ENCODE peak calls at places on chromosome 18, in six cellular contexts. One of them, this sample, is unnamed.
A peak's percentile ranks its signal among the peaks of the same experiment; 100 is the strongest.

GRCh38 chr18:24022141-24022540 is 7.6 kb downstream of the TTC39C start:
- DNase-seq in brain microvascular endothelial cell: peak; percentile 46
- DNase-seq in effector memory CD4-positive, alpha-beta T cell: no peak
- DNase-seq in naive thymus-derived CD4-positive, alpha-beta T cell: no peak
- DNase-seq in astrocyte: peak; percentile 61
- DNase-seq in cardiac muscle cell: peak; percentile 81
- DNase-seq in this sample: no peak

GRCh38 chr18:9135912-9136314 is 668 bp upstream of the ANKRD12 start:
- DNase-seq in brain microvascular endothelial cell: no peak
- DNase-seq in effector memory CD4-positive, alpha-beta T cell: no peak
- DNase-seq in naive thymus-derived CD4-positive, alpha-beta T cell: no peak
- DNase-seq in astrocyte: no peak
- DNase-seq in cardiac muscle cell: peak; percentile 33
- DNase-seq in this sample: peak; percentile 88

GRCh38 chr18:48922801-48923730 is 27.7 kb downstream of the SMAD7 start:
- DNase-seq in brain microvascular endothelial cell: peak; percentile 63
- DNase-seq in effector memory CD4-positive, alpha-beta T cell: peak; percentile 40
- DNase-seq in naive thymus-derived CD4-positive, alpha-beta T cell: no peak
- DNase-seq in astrocyte: peak; percentile 95
- DNase-seq in cardiac muscle cell: peak; percentile 82
- DNase-seq in this sample: peak; percentile 84

GRCh38 chr18:48764452-48764851 is 186.3 kb downstream of the SMAD7 start:
- DNase-seq in brain microvascular endothelial cell: no peak
- DNase-seq in effector memory CD4-positive, alpha-beta T cell: no peak
- DNase-seq in naive thymus-derived CD4-positive, alpha-beta T cell: no peak
- DNase-seq in astrocyte: no peak
- DNase-seq in cardiac muscle cell: no peak
- DNase-seq in this sample: no peak

GRCh38 chr18:50870138-50870845 is 8.6 kb upstream of the ME2 start:
- DNase-seq in brain microvascular endothelial cell: peak; percentile 55
- DNase-seq in effector memory CD4-positive, alpha-beta T cell: no peak
- DNase-seq in naive thymus-derived CD4-positive, alpha-beta T cell: no peak
- DNase-seq in astrocyte: peak; percentile 74
- DNase-seq in cardiac muscle cell: peak; percentile 36
- DNase-seq in this sample: no peak

GRCh38 chr18:62702259-62702658 is 13.1 kb upstream of the PHLPP1 start:
- DNase-seq in brain microvascular endothelial cell: no peak
- DNase-seq in effector memory CD4-positive, alpha-beta T cell: no peak
- DNase-seq in naive thymus-derived CD4-positive, alpha-beta T cell: no peak
- DNase-seq in astrocyte: no peak
- DNase-seq in cardiac muscle cell: no peak
- DNase-seq in this sample: no peak

GRCh38 chr18:77106331-77106730 is 26.3 kb downstream of the MBP start:
- DNase-seq in brain microvascular endothelial cell: no peak
- DNase-seq in effector memory CD4-positive, alpha-beta T cell: peak; percentile 75
- DNase-seq in naive thymus-derived CD4-positive, alpha-beta T cell: peak; percentile 90
- DNase-seq in astrocyte: no peak
- DNase-seq in cardiac muscle cell: peak; percentile 70
- DNase-seq in this sample: no peak

GRCh38 chr18:58209326-58209725 is 165.3 kb downstream of the NEDD4L start:
- DNase-seq in brain microvascular endothelial cell: no peak
- DNase-seq in effector memory CD4-positive, alpha-beta T cell: no peak
- DNase-seq in naive thymus-derived CD4-positive, alpha-beta T cell: no peak
- DNase-seq in astrocyte: peak; percentile 46
- DNase-seq in cardiac muscle cell: no peak
- DNase-seq in this sample: no peak

GRCh38 chr18:61503688-61504087 is 170.5 kb downstream of the CDH20 start:
- DNase-seq in brain microvascular endothelial cell: no peak
- DNase-seq in effector memory CD4-positive, alpha-beta T cell: no peak
- DNase-seq in naive thymus-derived CD4-positive, alpha-beta T cell: no peak
- DNase-seq in astrocyte: no peak
- DNase-seq in cardiac muscle cell: no peak
- DNase-seq in this sample: no peak

GRCh38 chr18:21272016-21272582 is 30.1 kb downstream of the GREB1L start:
- DNase-seq in brain microvascular endothelial cell: no peak
- DNase-seq in effector memory CD4-positive, alpha-beta T cell: no peak
- DNase-seq in naive thymus-derived CD4-positive, alpha-beta T cell: no peak
- DNase-seq in astrocyte: no peak
- DNase-seq in cardiac muscle cell: no peak
- DNase-seq in this sample: no peak

GRCh38 chr18:6917082-6917481 is 187.6 kb downstream of the ARHGAP28 start:
- DNase-seq in brain microvascular endothelial cell: no peak
- DNase-seq in effector memory CD4-positive, alpha-beta T cell: no peak
- DNase-seq in naive thymus-derived CD4-positive, alpha-beta T cell: no peak
- DNase-seq in astrocyte: no peak
- DNase-seq in cardiac muscle cell: no peak
- DNase-seq in this sample: no peak

DNA sequence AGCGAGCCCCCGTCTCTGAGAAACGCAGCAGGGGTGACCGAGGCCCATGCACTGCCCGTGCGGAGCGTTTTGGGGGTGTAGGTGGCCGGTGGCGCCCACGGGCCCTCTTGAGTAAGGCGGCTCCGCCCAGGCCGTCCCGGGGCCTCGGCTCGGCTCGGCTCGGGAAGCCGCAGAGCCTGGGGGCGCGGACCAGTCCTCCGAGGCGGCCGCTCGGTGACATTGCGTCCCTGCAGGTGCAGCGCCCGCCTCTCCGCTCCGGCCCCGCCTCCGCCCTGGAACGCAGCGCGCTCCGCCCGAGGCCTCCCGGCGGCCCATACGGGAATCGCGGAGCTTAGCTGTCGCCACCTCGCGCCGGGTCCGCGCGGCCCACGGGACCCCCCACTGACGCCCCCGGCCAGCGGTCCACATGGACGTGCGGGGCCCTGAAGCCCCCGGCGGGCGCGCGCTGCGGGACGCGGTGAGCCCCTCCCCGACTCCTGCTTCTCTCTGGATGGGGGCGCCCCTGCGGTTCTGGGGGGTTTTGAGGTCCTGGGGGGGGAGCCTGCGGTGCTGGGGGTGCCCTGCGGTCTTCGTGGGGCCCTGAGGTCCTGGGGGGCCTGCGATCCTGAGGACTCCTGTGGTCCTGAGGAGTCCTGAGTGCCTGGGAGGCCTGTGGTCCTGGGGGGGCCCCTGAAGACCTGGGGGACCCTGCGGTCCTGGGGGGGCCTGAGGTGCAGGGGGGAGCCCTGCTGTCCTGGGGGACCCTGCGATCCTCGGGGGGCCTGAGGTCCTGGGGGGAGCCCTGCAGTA is at the start of gene HSBP1L1:
- DNase-seq in brain microvascular endothelial cell: no peak
- DNase-seq in effector memory CD4-positive, alpha-beta T cell: peak; percentile 36
- DNase-seq in naive thymus-derived CD4-positive, alpha-beta T cell: peak; percentile 73
- DNase-seq in astrocyte: no peak
- DNase-seq in cardiac muscle cell: peak; percentile 54
- DNase-seq in this sample: peak; percentile 95
- H3K4me3 ChIP-seq in brain microvascular endothelial cell: peak within 1 kb of the TSS; percentile 52
- H3K4me3 ChIP-seq in effector memory CD4-positive, alpha-beta T cell: peak within 1 kb of the TSS; percentile 62
- H3K4me3 ChIP-seq in naive thymus-derived CD4-positive, alpha-beta T cell: peak within 1 kb of the TSS; percentile 22
- H3K4me3 ChIP-seq in astrocyte: peak within 1 kb of the TSS; percentile 34
- H3K4me3 ChIP-seq in cardiac muscle cell: peak within 1 kb of the TSS; percentile 37
- H3K4me3 ChIP-seq in this sample: peak within 1 kb of the TSS; percentile 40

GRCh38 chr18:57091231-57091630 is 55.7 kb upstream of the BOD1L2 start:
- DNase-seq in brain microvascular endothelial cell: no peak
- DNase-seq in effector memory CD4-positive, alpha-beta T cell: no peak
- DNase-seq in naive thymus-derived CD4-positive, alpha-beta T cell: no peak
- DNase-seq in astrocyte: no peak
- DNase-seq in cardiac muscle cell: no peak
- DNase-seq in this sample: no peak
- H3K27me3 ChIP-seq in brain microvascular endothelial cell: no peaks in the 10 kb centered on the region
- H3K27me3 ChIP-seq in effector memory CD4-positive, alpha-beta T cell: no peaks in the 10 kb centered on the region
- H3K27me3 ChIP-seq in naive thymus-derived CD4-positive, alpha-beta T cell: no peaks in the 10 kb centered on the region
- H3K27me3 ChIP-seq in astrocyte: no peaks in the 10 kb centered on the region
- H3K27me3 ChIP-seq in cardiac muscle cell: no peaks in the 10 kb centered on the region
- H3K27me3 ChIP-seq in this sample: no peaks in the 10 kb centered on the region

GRCh38 chr18:55478301-55478660 is 109.7 kb downstream of the TCF4 start:
- DNase-seq in brain microvascular endothelial cell: no peak
- DNase-seq in effector memory CD4-positive, alpha-beta T cell: no peak
- DNase-seq in naive thymus-derived CD4-positive, alpha-beta T cell: no peak
- DNase-seq in astrocyte: no peak
- DNase-seq in cardiac muscle cell: peak; percentile 28
- DNase-seq in this sample: no peak

GRCh38 chr18:55479656-55480420 is 108.2 kb downstream of the TCF4 start:
- DNase-seq in brain microvascular endothelial cell: no peak
- DNase-seq in effector memory CD4-positive, alpha-beta T cell: no peak
- DNase-seq in naive thymus-derived CD4-positive, alpha-beta T cell: no peak
- DNase-seq in astrocyte: peak; percentile 36
- DNase-seq in cardiac muscle cell: no peak
- DNase-seq in this sample: no peak

GRCh38 chr18:55475916-55476315 is 112.1 kb downstream of the TCF4 start:
- DNase-seq in brain microvascular endothelial cell: no peak
- DNase-seq in effector memory CD4-positive, alpha-beta T cell: no peak
- DNase-seq in naive thymus-derived CD4-positive, alpha-beta T cell: no peak
- DNase-seq in astrocyte: peak; percentile 70
- DNase-seq in cardiac muscle cell: no peak
- DNase-seq in this sample: no peak

GRCh38 chr18:55475467-55475866 is 112.5 kb downstream of the TCF4 start:
- DNase-seq in brain microvascular endothelial cell: no peak
- DNase-seq in effector memory CD4-positive, alpha-beta T cell: no peak
- DNase-seq in naive thymus-derived CD4-positive, alpha-beta T cell: no peak
- DNase-seq in astrocyte: no peak
- DNase-seq in cardiac muscle cell: no peak
- DNase-seq in this sample: no peak

DNA sequence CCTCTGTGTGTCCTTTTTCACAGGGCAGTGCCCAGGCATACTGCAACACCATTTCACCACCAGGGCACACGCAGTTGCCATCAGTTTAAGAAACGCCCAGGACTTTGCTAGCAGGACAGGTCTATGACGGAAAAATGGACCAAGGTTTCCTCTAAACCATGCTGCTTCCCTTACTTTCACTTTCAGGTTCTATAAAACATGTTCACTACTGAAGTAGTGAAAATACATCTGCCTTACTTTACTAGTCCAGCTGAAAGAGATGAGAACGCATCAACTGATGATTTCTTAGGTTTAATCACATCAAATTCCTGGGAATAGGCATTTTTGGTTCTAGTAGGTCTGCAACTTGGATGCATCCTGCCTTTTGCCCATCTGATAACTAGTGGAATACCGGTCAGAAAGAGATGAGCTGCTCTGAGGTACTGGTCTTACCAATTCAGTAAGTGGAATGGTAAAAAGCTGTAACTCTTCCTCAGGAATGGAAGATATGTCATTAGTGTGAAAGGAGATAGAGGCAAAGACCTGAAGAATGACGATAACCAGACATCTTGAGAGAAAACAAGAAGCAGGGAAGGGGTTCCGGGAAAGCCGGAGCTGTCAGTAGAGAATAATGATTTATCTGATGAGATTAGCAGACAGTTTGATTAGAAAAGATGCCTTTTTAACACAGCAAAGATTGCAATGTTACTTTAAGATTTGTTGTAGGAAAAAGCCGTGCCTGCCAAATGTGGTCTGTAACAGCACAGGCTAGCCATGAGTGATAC is 110.3 kb downstream of the TCF4 start:
- DNase-seq in brain microvascular endothelial cell: no peak
- DNase-seq in effector memory CD4-positive, alpha-beta T cell: no peak
- DNase-seq in naive thymus-derived CD4-positive, alpha-beta T cell: peak; percentile 26
- DNase-seq in astrocyte: peak; percentile 72
- DNase-seq in cardiac muscle cell: peak; percentile 67
- DNase-seq in this sample: no peak
- H3K36me3 ChIP-seq in brain microvascular endothelial cell: no peaks in the 10 kb centered on the region
- H3K36me3 ChIP-seq in effector memory CD4-positive, alpha-beta T cell: no peaks in the 10 kb centered on the region
- H3K36me3 ChIP-seq in naive thymus-derived CD4-positive, alpha-beta T cell: no peaks in the 10 kb centered on the region
- H3K36me3 ChIP-seq in astrocyte: no peaks in the 10 kb centered on the region
- H3K36me3 ChIP-seq in cardiac muscle cell: no peaks in the 10 kb centered on the region
- H3K36me3 ChIP-seq in this sample: no peaks in the 10 kb centered on the region

GRCh38 chr18:54608008-54608642 is 17.1 kb downstream of the DYNAP start:
- DNase-seq in brain microvascular endothelial cell: no peak
- DNase-seq in effector memory CD4-positive, alpha-beta T cell: no peak
- DNase-seq in naive thymus-derived CD4-positive, alpha-beta T cell: no peak
- DNase-seq in astrocyte: peak; percentile 34
- DNase-seq in cardiac muscle cell: peak; percentile 55
- DNase-seq in this sample: no peak
- H3K4me3 ChIP-seq in brain microvascular endothelial cell: no peak overlapping the region
- H3K4me3 ChIP-seq in effector memory CD4-positive, alpha-beta T cell: no peak overlapping the region
- H3K4me3 ChIP-seq in naive thymus-derived CD4-positive, alpha-beta T cell: no peak overlapping the region
- H3K4me3 ChIP-seq in astrocyte: peak overlapping the region; percentile 50
- H3K4me3 ChIP-seq in cardiac muscle cell: no peak overlapping the region
- H3K4me3 ChIP-seq in this sample: no peak overlapping the region

GRCh38 chr18:45245036-45245638 is 370.1 kb upstream of the SLC14A2 start:
- DNase-seq in brain microvascular endothelial cell: no peak
- DNase-seq in effector memory CD4-positive, alpha-beta T cell: no peak
- DNase-seq in naive thymus-derived CD4-positive, alpha-beta T cell: no peak
- DNase-seq in astrocyte: peak; percentile 58
- DNase-seq in cardiac muscle cell: no peak
- DNase-seq in this sample: no peak

GRCh38 chr18:45251236-45251635 is 364.0 kb upstream of the SLC14A2 start:
- DNase-seq in brain microvascular endothelial cell: no peak
- DNase-seq in effector memory CD4-positive, alpha-beta T cell: no peak
- DNase-seq in naive thymus-derived CD4-positive, alpha-beta T cell: no peak
- DNase-seq in astrocyte: peak; percentile 17
- DNase-seq in cardiac muscle cell: no peak
- DNase-seq in this sample: no peak

GRCh38 chr18:45250479-45250878 is 364.8 kb upstream of the SLC14A2 start:
- DNase-seq in brain microvascular endothelial cell: no peak
- DNase-seq in effector memory CD4-positive, alpha-beta T cell: no peak
- DNase-seq in naive thymus-derived CD4-positive, alpha-beta T cell: no peak
- DNase-seq in astrocyte: no peak
- DNase-seq in cardiac muscle cell: peak; percentile 37
- DNase-seq in this sample: no peak

GRCh38 chr18:45249306-45249705 is 366.0 kb upstream of the SLC14A2 start:
- DNase-seq in brain microvascular endothelial cell: no peak
- DNase-seq in effector memory CD4-positive, alpha-beta T cell: no peak
- DNase-seq in naive thymus-derived CD4-positive, alpha-beta T cell: no peak
- DNase-seq in astrocyte: peak; percentile 76
- DNase-seq in cardiac muscle cell: peak; percentile 41
- DNase-seq in this sample: no peak

DNA sequence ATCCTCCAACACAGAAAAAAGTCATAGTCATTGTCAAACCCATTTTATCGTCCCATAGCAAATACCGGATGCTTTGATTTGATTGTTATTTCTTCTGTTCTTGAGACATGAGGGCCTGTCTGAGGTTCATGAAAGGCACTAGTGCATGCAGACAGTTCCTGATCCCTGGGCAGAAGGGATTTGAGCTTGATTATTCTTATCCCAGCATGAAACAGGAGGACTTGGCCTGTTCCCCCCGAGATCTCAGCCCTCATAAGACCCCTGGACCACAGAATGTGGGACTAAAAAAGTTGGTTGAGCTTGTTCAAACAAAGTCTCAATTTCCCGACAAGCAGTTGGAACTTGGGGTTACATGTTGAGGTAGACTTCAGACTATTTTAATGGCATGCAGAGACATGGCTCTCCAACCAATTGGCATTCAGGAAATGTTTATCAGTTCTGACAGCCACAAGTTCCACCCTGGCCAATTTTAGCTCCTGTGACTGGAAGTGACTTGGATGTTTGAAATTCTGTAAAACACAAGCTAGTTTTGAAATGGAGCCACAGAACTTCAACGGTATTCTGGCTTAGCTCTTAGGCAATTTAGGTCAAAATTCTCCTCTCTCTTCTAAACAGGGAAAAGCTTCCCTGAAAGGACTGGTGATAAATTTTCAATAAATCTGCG is 366.9 kb upstream of the SLC14A2 start:
- DNase-seq in brain microvascular endothelial cell: peak; percentile 69
- DNase-seq in effector memory CD4-positive, alpha-beta T cell: no peak
- DNase-seq in naive thymus-derived CD4-positive, alpha-beta T cell: no peak
- DNase-seq in astrocyte: peak; percentile 96
- DNase-seq in cardiac muscle cell: peak; percentile 82
- DNase-seq in this sample: no peak
- H3K27me3 ChIP-seq in brain microvascular endothelial cell: no peaks in the 10 kb centered on the region
- H3K27me3 ChIP-seq in effector memory CD4-positive, alpha-beta T cell: no peaks in the 10 kb centered on the region
- H3K27me3 ChIP-seq in naive thymus-derived CD4-positive, alpha-beta T cell: no peaks in the 10 kb centered on the region
- H3K27me3 ChIP-seq in astrocyte: no peaks in the 10 kb centered on the region
- H3K27me3 ChIP-seq in cardiac muscle cell: no peaks in the 10 kb centered on the region
- H3K27me3 ChIP-seq in this sample: no peaks in the 10 kb centered on the region

This sample was measured in H7.